ENCODE peak calls at places on chromosomes 3 and 15, in five cellular contexts. L is neural progenitor cell, J is GM23248, A is MM.1S, O is IMR-90. K is an unnamed sample.

GRCh38 chr3:69108813-69109212 is 13.6 kb downstream of the LMOD3 start:
- DNase-seq in O (no peak), L (no peak), J (no peak), A (no peak), K (no peak)

GRCh38 chr15:43901485-43901884 is 74.7 kb downstream of the WDR76 start:
- DNase-seq in J (peak; percentile 33), A (no peak), L (no peak), O (no peak), K (no peak)

GRCh38 chr3:88105325-88105724 is 44.4 kb upstream of the C3orf38 start:
- DNase-seq in A (no peak), L (no peak), O (no peak), J (peak; percentile 20), K (no peak)

GRCh38 chr15:56244811-56245576 is 1.3 kb upstream of the RFX7 start:
- DNase-seq in A (no peak), O (no peak), J (no peak), L (peak; percentile 24), K (peak; percentile 35)

GRCh38 chr3:184368804-184369183 is 7.3 kb downstream of the POLR2H start:
- DNase-seq in O (peak; percentile 75), J (peak; percentile 84), A (no peak), L (no peak), K (no peak)

GRCh38 chr3:38577089-38578080 is 72.1 kb downstream of the SCN5A start:
- DNase-seq in L (no peak), J (no peak), A (no peak), O (no peak), K (peak; percentile 2)

GRCh38 chr3:180287703-180288102 is 251.0 kb upstream of the PEX5L start:
- DNase-seq in L (no peak), J (no peak), O (no peak), A (no peak), K (no peak)

GRCh38 chr3:48125026-48125704 is 63.1 kb downstream of the CDC25A start:
- DNase-seq in O (peak; percentile 91), J (peak; percentile 90), A (no peak), L (no peak), K (no peak)

GRCh38 chr3:46096781-46097180 is 69.5 kb upstream of the XCR1 start:
- DNase-seq in L (no peak), J (no peak), A (no peak), O (no peak), K (no peak)

GRCh38 chr15:75063889-75064288 is 40.5 kb downstream of the PPCDC start:
- DNase-seq in L (no peak), A (no peak), J (no peak), O (no peak), K (no peak)

GRCh38 chr3:111998661-111999641 is at the start of gene TAGLN3:
- DNase-seq in J (peak; percentile 56), A (peak; percentile 51), O (no peak), L (peak; percentile 96), K (peak; percentile 45)

GRCh38 chr15:77507151-77507847 is 86.6 kb downstream of the HMG20A start:
- DNase-seq in A (no peak), J (peak; percentile 32), O (no peak), L (no peak), K (no peak)

GRCh38 chr15:70902105-70902504 is 9.5 kb downstream of the LRRC49 start:
- DNase-seq in L (no peak), A (no peak), J (peak; percentile 91), O (peak; percentile 95), K (peak; percentile 79)

GRCh38 chr3:90024986-90025385 is 917.6 kb downstream of the EPHA3 start:
- DNase-seq in L (no peak), O (no peak), J (no peak), A (no peak), K (no peak)

GRCh38 chr15:99437315-99438221 is 128.2 kb upstream of the MEF2A start:
- DNase-seq in O (no peak), A (no peak), J (peak; percentile 41), L (no peak), K (no peak)

GRCh38 chr15:96334017-96334704 is 3.7 kb downstream of the NR2F2 start:
- DNase-seq in L (peak; percentile 40), J (no peak), O (no peak), A (no peak), K (no peak)

GRCh38 chr15:96334705-96335428 is 4.4 kb downstream of the NR2F2 start:
- DNase-seq in J (peak; percentile 34), A (no peak), O (no peak), L (peak; percentile 15), K (no peak)

GRCh38 chr15:96331942-96332853 is 1.7 kb downstream of the NR2F2 start:
- DNase-seq in O (no peak), A (no peak), L (peak; percentile 59), J (peak; percentile 84), K (peak; percentile 67)

GRCh38 chr15:96332854-96333193 is 2.3 kb downstream of the NR2F2 start:
- DNase-seq in L (no peak), A (no peak), J (peak; percentile 58), O (no peak), K (no peak)

GRCh38 chr15:96333194-96334016 is 2.9 kb downstream of the NR2F2 start:
- DNase-seq in L (peak; percentile 62), J (peak; percentile 65), O (no peak), A (no peak), K (peak; percentile 54)
- H4K20me1 ChIP-seq in L (peaks cover 80% of the 10 kb centered on the region), J (no peaks in the 10 kb centered on the region), O (peaks cover 44% of the 10 kb centered on the region), A (no peaks in the 10 kb centered on the region), K (peaks cover 58% of the 10 kb centered on the region)

GRCh38 chr3:50645378-50645777 is 28.4 kb downstream of the MAPKAPK3 start:
- DNase-seq in L (no peak), J (no peak), A (no peak), O (no peak), K (no peak)

GRCh38 chr3:50649451-50649931 is 25.2 kb upstream of the DOCK3 start:
- DNase-seq in O (no peak), A (no peak), J (no peak), L (no peak), K (no peak)

GRCh38 chr3:50648944-50649343 is 25.8 kb upstream of the DOCK3 start:
- DNase-seq in O (no peak), J (no peak), A (no peak), L (no peak), K (no peak)

GRCh38 chr3:50650018-50650417 is 24.7 kb upstream of the DOCK3 start:
- DNase-seq in J (no peak), O (no peak), A (no peak), L (no peak), K (no peak)

GRCh38 chr3:50648297-50648696 is 26.4 kb upstream of the DOCK3 start:
- DNase-seq in A (no peak), L (peak; percentile 35), J (no peak), O (peak; percentile 21), K (no peak)
- H4K20me1 ChIP-seq in A (no peaks in the 10 kb centered on the region), L (peaks cover 5% of the 10 kb centered on the region), J (no peaks in the 10 kb centered on the region), O (no peaks in the 10 kb centered on the region), K (no peaks in the 10 kb centered on the region)

GRCh38 chr3:136351351-136351750 is 101.2 kb downstream of the PCCB start:
- DNase-seq in J (peak; percentile 25), A (no peak), L (no peak), O (peak; percentile 44), K (no peak)
- H4K20me1 ChIP-seq in J (no peaks in the 10 kb centered on the region), A (no peaks in the 10 kb centered on the region), L (no peaks in the 10 kb centered on the region), O (peaks cover 5% of the 10 kb centered on the region), K (no peaks in the 10 kb centered on the region)

GRCh38 chr3:5136211-5136610 is 14.1 kb downstream of the ARL8B start:
- DNase-seq in L (no peak), J (no peak), A (no peak), O (no peak), K (no peak)
- H4K20me1 ChIP-seq in L (peaks cover 45% of the 10 kb centered on the region), J (peaks cover 45% of the 10 kb centered on the region), A (peaks cover 31% of the 10 kb centered on the region), O (peaks cover 86% of the 10 kb centered on the region), K (peaks cover 100% of the 10 kb centered on the region)

GRCh38 chr3:177157492-177157891 is 39.8 kb downstream of the TBL1XR1 start:
- DNase-seq in J (no peak), O (no peak), A (no peak), L (no peak), K (no peak)
- H4K20me1 ChIP-seq in J (peaks cover 19% of the 10 kb centered on the region), O (peaks cover 73% of the 10 kb centered on the region), A (peaks cover 80% of the 10 kb centered on the region), L (peaks cover 77% of the 10 kb centered on the region), K (peaks cover 91% of the 10 kb centered on the region)

GRCh38 chr15:60379466-60380274 is 18.1 kb downstream of the ANXA2 start:
- DNase-seq in J (peak; percentile 99), A (no peak), L (peak; percentile 74), O (peak; percentile 98), K (peak; percentile 83)

GRCh38 chr15:60384052-60384451 is 13.7 kb downstream of the ANXA2 start:
- DNase-seq in A (no peak), J (peak; percentile 77), L (no peak), O (peak; percentile 63), K (no peak)

GRCh38 chr15:60384526-60385127 is 13.2 kb downstream of the ANXA2 start:
- DNase-seq in O (no peak), A (no peak), J (peak; percentile 0), L (no peak), K (no peak)

GRCh38 chr15:60383008-60383694 is 14.6 kb downstream of the ANXA2 start:
- DNase-seq in J (peak; percentile 22), L (no peak), O (no peak), A (no peak), K (no peak)

GRCh38 chr15:60381148-60381788 is 16.5 kb downstream of the ANXA2 start:
- DNase-seq in L (no peak), A (no peak), J (peak; percentile 88), O (peak; percentile 57), K (no peak)
- H4K20me1 ChIP-seq in L (no peaks in the 10 kb centered on the region), A (no peaks in the 10 kb centered on the region), J (peaks cover 19% of the 10 kb centered on the region), O (peaks cover 85% of the 10 kb centered on the region), K (peaks cover 18% of the 10 kb centered on the region)

DNA sequence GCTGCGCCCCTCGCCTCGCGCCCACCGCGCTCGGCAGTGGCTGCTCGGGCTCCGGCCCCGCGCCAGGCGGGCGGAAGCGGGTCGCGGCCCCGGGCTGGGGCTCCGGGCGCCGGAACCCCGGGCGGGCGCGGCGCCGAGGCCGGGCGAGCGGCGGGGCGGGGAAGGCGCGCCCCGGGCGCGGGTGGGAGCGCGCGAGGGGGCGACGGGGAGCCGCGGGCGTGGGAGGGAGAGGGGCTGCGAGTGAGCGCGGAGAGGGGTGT is 467 bp upstream of the IGF2BP2 start:
- DNase-seq in J (no peak), L (no peak), A (no peak), O (no peak), K (peak; percentile 80)
- H4K20me1 ChIP-seq in J (no peaks in the 10 kb centered on the region), L (peaks cover 37% of the 10 kb centered on the region), A (no peaks in the 10 kb centered on the region), O (peaks cover 19% of the 10 kb centered on the region), K (peaks cover 24% of the 10 kb centered on the region)

GRCh38 chr3:52893723-52894122 is 3.6 kb downstream of the STIMATE start:
- DNase-seq in L (no peak), J (no peak), O (no peak), A (no peak), K (no peak)
- H4K20me1 ChIP-seq in L (peaks cover 14% of the 10 kb centered on the region), J (no peaks in the 10 kb centered on the region), O (peaks cover 3% of the 10 kb centered on the region), A (no peaks in the 10 kb centered on the region), K (no peaks in the 10 kb centered on the region)

K was measured in hepatocyte.